ENCODE peak calls at places on chromosomes 12 and 14, in seven cellular contexts. S, N, Y, P, T, G and Q are unnamed samples.

GRCh38 chr12:65205886-65206285 is 36.5 kb downstream of the LEMD3 start:
- DNase-seq in Y (no peak), G (no peak), T (peak; percentile 24), N (no peak), P (no peak), S (no peak), Q (no peak)

GRCh38 chr12:24895612-24896011 is 53.3 kb downstream of the BCAT1 start:
- DNase-seq in P (peak; percentile 37), T (no peak), S (no peak), Y (no peak), G (no peak), N (no peak), Q (no peak)

GRCh38 chr12:23221926-23222325 is 597.0 kb downstream of the ETNK1 start:
- DNase-seq in Y (no peak), S (no peak), T (no peak), N (no peak), P (no peak), G (no peak), Q (no peak)

GRCh38 chr14:49621114-49621881 is 699 bp downstream of the MGAT2 start:
- DNase-seq in Y (peak; percentile 39), S (no peak), T (no peak), P (peak; percentile 76), N (no peak), G (peak; percentile 33), Q (peak; percentile 48)

GRCh38 chr14:42174357-42174756 is 567.7 kb downstream of the LRFN5 start:
- DNase-seq in Y (no peak), G (no peak), T (no peak), P (no peak), S (no peak), N (no peak), Q (no peak)

GRCh38 chr12:104643921-104644669 is 187.3 kb downstream of the CHST11 start:
- DNase-seq in T (peak; percentile 28), P (no peak), G (no peak), S (no peak), Y (no peak), N (no peak), Q (no peak)

GRCh38 chr12:81077686-81078441 is at the start of gene ACSS3:
- DNase-seq in S (no peak), N (no peak), T (no peak), Y (no peak), P (peak; percentile 45), G (no peak), Q (no peak)

GRCh38 chr14:30728471-30728870 is 106.4 kb downstream of the SCFD1 start:
- DNase-seq in T (no peak), G (no peak), N (no peak), P (no peak), S (no peak), Y (no peak), Q (no peak)

GRCh38 chr14:24887623-24888304 is 162.2 kb downstream of the STXBP6 start:
- DNase-seq in S (no peak), P (peak; percentile 12), G (no peak), N (no peak), T (no peak), Y (no peak), Q (no peak)